ENCODE peak calls at places on chromosomes 2 and 18, in six cellular contexts. N is foreskin keratinocyte; S is HL-60; E is bronchial epithelial cell; Z is endodermal cell; D is CD4-positive, alpha-beta T cell. O is an unnamed sample.

GRCh38 chr2:22517141-22517540 is 867.8 kb upstream of the KLHL29 start:
- DNase-seq in N (no peak), S (no peak), E (no peak), Z (no peak), D (no peak), O (no peak)

GRCh38 chr2:76895469-76895868 is 626.7 kb downstream of the LRRTM4 start:
- DNase-seq in N (peak), S (no peak), E (no peak), Z (no peak), D (no peak), O (no peak)

GRCh38 chr2:216261042-216261537 is 111.2 kb downstream of the MARCHF4 start:
- DNase-seq in N (no peak), S (no peak), E (no peak), Z (no peak), D (no peak), O (no peak)

GRCh38 chr2:64942693-64943092 is 46.5 kb upstream of the SLC1A4 start:
- DNase-seq in N (no peak), S (no peak), E (no peak), Z (no peak), D (no peak), O (no peak)

GRCh38 chr18:52348209-52348608 is 8.2 kb downstream of the DCC start:
- DNase-seq in N (peak), S (peak), E (peak), Z (peak), D (no peak), O (no peak)

GRCh38 chr2:218879881-218880748 is 537 bp upstream of the WNT10A start:
- DNase-seq in N (no peak), S (peak), E (no peak), Z (peak), D (peak), O (peak)

GRCh38 chr18:67733094-67733493 is 216.6 kb upstream of the DSEL start:
- DNase-seq in N (peak), S (no peak), E (peak), Z (no peak), D (no peak), O (no peak)

GRCh38 chr2:111198701-111199100 is 78.0 kb downstream of the BCL2L11 start:
- DNase-seq in N (no peak), S (no peak), E (no peak), Z (peak), D (no peak), O (no peak)

GRCh38 chr18:35811896-35812295 is 160.6 kb upstream of the RMP24 start:
- DNase-seq in N (peak), S (peak), E (peak), Z (no peak), D (no peak), O (no peak)

GRCh38 chr2:102313950-102314349 is 2.6 kb downstream of the IL1RL1 start:
- DNase-seq in N (peak), S (no peak), E (peak), Z (no peak), D (no peak), O (no peak)

GRCh38 chr18:45782662-45783061 is 42.8 kb upstream of the SIGLEC15 start:
- DNase-seq in N (no peak), S (no peak), E (no peak), Z (no peak), D (no peak), O (no peak)

GRCh38 chr2:127256381-127256780 is 36.3 kb upstream of the CYP27C1 start:
- DNase-seq in N (no peak), S (no peak), E (no peak), Z (no peak), D (no peak), O (no peak)

GRCh38 chr2:20225294-20226151 is 593 bp upstream of the SDC1 start:
- DNase-seq in N (no peak), S (no peak), E (peak), Z (no peak), D (peak), O (peak)

GRCh38 chr2:71781695-71782228 is 328.4 kb downstream of the DYSF start:
- DNase-seq in N (no peak), S (no peak), E (no peak), Z (peak), D (no peak), O (no peak)

GRCh38 chr2:98768765-98769476 is 38.0 kb upstream of the MGAT4A start:
- DNase-seq in N (no peak), S (no peak), E (peak), Z (no peak), D (no peak), O (no peak)

GRCh38 chr2:149330127-149331022 is at the start of gene LYPD6:
- DNase-seq in N (peak), S (no peak), E (peak), Z (peak), D (no peak), O (peak)

GRCh38 chr18:12884521-12885323 is 685 bp upstream of the PTPN2 start:
- DNase-seq in N (no peak), S (no peak), E (peak), Z (no peak), D (no peak), O (no peak)

GRCh38 chr18:59263566-59264135 is 9.6 kb downstream of the RAX start:
- DNase-seq in N (no peak), S (no peak), E (peak), Z (no peak), D (no peak), O (no peak)

GRCh38 chr2:188725981-188726380 is 248.2 kb upstream of the COL3A1 start:
- DNase-seq in N (peak), S (no peak), E (peak), Z (no peak), D (no peak), O (no peak)

GRCh38 chr2:120783371-120783791 is 47.7 kb downstream of the GLI2 start:
- DNase-seq in N (no peak), S (no peak), E (no peak), Z (no peak), D (no peak), O (no peak)

GRCh38 chr2:143974262-143974661 is 545.7 kb downstream of the ZEB2 start:
- DNase-seq in N (no peak), S (no peak), E (peak), Z (no peak), D (no peak), O (no peak)

GRCh38 chr2:6526093-6526824 is 339.4 kb downstream of the CMPK2 start:
- DNase-seq in N (peak), S (no peak), E (peak), Z (peak), D (no peak), O (peak)

GRCh38 chr18:2536493-2536892 is 34.8 kb downstream of the METTL4 start:
- DNase-seq in N (peak), S (no peak), E (peak), Z (no peak), D (no peak), O (no peak)

GRCh38 chr2:108447947-108448677 is 894 bp upstream of the GCC2 start:
- DNase-seq in N (no peak), S (no peak), E (no peak), Z (no peak), D (no peak), O (no peak)

GRCh38 chr2:45575881-45576280 is 35.2 kb downstream of the SRBD1 start:
- DNase-seq in N (no peak), S (no peak), E (no peak), Z (no peak), D (no peak), O (no peak)
- TF ChIP-seq CTCF in N (no peak), S (no peak), E (no peak), Z (no peak), D (no peak), O (no peak)

DNA sequence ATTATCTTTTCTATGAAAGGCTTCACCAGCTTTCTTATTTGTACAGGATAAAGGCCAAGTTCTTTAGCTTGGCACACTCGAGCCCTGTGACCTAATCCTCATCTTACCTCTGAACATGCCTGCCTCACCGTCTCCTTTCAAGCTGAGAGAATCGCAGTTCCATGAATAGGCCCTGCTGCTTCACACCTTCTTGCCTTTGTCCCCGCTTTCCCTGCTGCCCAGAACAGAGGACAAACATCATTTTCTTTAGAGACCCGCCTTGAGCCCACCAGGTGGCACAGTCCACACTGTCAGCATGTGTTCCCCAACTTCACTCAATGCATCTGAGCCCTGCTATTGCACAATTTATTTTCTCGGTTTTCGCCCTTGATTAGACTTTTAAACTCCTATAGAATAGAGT is 1094.6 kb downstream of the BCL11A start:
- DNase-seq in N (no peak), S (no peak), E (no peak), Z (peak), D (no peak), O (no peak)
- TF ChIP-seq CTCF in N (no peak), S (no peak), E (no peak), Z (peak), D (no peak), O (no peak)

DNA sequence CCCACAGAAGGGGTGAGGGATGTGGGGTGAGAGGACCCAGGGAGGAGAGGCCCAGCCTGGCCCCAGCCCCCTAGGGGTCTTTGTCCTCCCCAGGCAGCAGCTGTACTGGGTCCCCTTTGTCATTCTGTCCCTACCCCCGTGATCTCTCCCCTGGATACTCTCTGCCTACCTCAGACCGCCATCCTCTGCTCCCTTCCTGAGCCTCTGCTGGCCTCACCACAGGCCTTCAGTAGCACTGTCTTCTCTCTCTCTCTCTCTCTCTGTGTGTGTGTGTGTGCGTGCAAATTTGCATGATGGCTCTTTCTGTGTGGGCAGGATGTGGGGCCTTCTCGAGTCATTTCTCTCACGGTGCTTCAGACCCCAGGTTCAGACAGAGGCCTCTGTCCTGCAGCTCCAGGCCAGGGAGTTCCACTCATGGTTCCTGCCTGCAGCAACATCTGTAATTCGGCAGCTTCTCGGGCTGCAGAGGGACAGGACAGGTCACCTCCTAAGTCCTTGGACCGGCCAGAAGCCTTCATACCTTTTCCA is 1.4 kb downstream of the PSD4 start:
- DNase-seq in N (no peak), S (no peak), E (no peak), Z (no peak), D (peak), O (peak)
- TF ChIP-seq CTCF in N (no peak), S (no peak), E (no peak), Z (no peak), D (no peak), O (no peak)

DNA sequence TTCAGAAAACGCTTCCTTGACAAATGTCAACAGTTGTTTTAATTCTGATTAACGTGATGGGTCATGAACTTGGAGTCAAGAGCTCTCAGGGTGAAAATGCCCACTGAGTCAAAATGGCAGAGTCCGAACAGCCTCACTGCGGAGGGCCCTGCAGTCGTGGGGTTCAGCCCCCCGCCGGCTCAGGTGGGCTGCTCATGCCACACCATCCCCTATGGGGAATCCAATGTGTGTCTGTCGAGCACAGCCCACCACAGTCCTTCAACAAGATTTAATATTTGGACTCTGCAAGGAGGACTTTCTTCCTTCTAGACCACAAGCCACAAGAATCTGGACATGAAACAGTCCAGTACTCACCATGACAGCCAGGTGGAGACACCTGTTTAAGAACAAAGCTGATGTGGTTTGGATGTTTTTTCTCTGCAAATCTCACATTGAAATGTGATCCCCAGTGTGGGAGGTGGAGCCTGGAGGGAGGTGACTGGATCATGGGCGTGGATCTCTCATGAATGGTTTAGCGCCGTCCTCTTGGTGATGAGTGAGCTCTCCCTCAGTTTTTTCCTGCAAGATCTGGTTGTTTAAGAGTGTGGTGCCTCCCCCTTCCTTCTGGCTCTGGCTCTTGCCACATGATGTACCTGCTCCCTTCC is 201.0 kb downstream of the NDUFA10 start:
- DNase-seq in N (peak), S (no peak), E (peak), Z (peak), D (no peak), O (no peak)
- TF ChIP-seq CTCF in N (peak), S (no peak), E (peak), Z (peak), D (no peak), O (no peak)

GRCh38 chr2:179129574-179130238 is 79.8 kb upstream of the CCDC141 start:
- DNase-seq in N (no peak), S (no peak), E (peak), Z (no peak), D (no peak), O (peak)
- TF ChIP-seq CTCF in N (peak), S (peak), E (peak), Z (peak), D (peak), O (peak)

GRCh38 chr2:53907582-53907981 is 47.8 kb upstream of the GPR75 start:
- DNase-seq in N (no peak), S (no peak), E (no peak), Z (no peak), D (no peak), O (no peak)

GRCh38 chr2:53905396-53905795 is 45.6 kb upstream of the GPR75 start:
- DNase-seq in N (no peak), S (no peak), E (no peak), Z (no peak), D (no peak), O (no peak)

GRCh38 chr2:53901192-53901591 is 41.4 kb upstream of the GPR75 start:
- DNase-seq in N (no peak), S (no peak), E (no peak), Z (no peak), D (no peak), O (no peak)

GRCh38 chr2:53903011-53903410 is 43.2 kb upstream of the GPR75 start:
- DNase-seq in N (no peak), S (no peak), E (no peak), Z (no peak), D (no peak), O (no peak)
- TF ChIP-seq CTCF in N (no peak), S (no peak), E (no peak), Z (no peak), D (no peak), O (no peak)

GRCh38 chr2:33650171-33650570 is 51.1 kb upstream of the FAM98A start:
- DNase-seq in N (no peak), S (no peak), E (no peak), Z (no peak), D (no peak), O (no peak)
- TF ChIP-seq CTCF in N (no peak), S (no peak), E (no peak), Z (no peak), D (no peak), O (no peak)

DNA sequence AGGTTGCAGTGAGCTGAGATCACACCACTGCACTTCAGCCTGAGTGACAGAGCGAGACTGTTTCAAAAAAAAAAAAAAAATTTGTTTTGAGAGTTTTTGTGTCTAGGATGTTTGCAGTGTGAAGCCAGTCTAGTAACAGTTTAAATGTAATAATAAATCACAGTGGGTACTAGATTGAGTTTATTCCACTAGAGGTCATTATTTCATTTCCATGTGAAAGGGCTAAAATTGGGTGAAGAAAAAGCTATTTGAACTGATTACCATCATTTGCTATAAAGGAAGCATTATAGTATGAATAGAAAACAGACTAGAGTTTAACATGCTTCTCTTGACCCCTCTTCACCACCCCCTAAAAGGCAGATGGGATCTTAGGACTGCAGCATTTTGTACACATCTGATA is 20.3 kb downstream of the SNRPD1 start:
- DNase-seq in N (no peak), S (no peak), E (no peak), Z (no peak), D (no peak), O (no peak)
- TF ChIP-seq CTCF in N (peak), S (no peak), E (no peak), Z (no peak), D (no peak), O (no peak)